ENCODE peak calls at places on chromosomes 5 and 9, in four cellular contexts. I, O, W and K are unnamed samples.

GRCh38 chr5:168163966-168164365 is 127.5 kb upstream of the WWC1 start:
- DNase-seq in I (no peak), O (no peak), W (no peak), K (no peak)

GRCh38 chr9:133934512-133935221 is 57.5 kb downstream of the VAV2 start:
- DNase-seq in I (no peak), O (no peak), W (no peak), K (no peak)

GRCh38 chr9:107872457-107873192 is 383.1 kb upstream of the KLF4 start:
- DNase-seq in I (no peak), O (no peak), W (no peak), K (no peak)

GRCh38 chr5:168908207-168908606 is 329.0 kb upstream of the PANK3 start:
- DNase-seq in I (no peak), O (no peak), W (no peak), K (no peak)

GRCh38 chr9:109766351-109766750 is 13.6 kb upstream of the PALM2AKAP2 start:
- DNase-seq in I (no peak), O (no peak), W (no peak), K (no peak)

GRCh38 chr5:38515648-38516047 is 40.8 kb downstream of the LIFR start:
- DNase-seq in I (no peak), O (peak), W (no peak), K (no peak)

GRCh38 chr9:5630038-5630507 is 1.2 kb downstream of the RIC1 start:
- DNase-seq in I (no peak), O (no peak), W (no peak), K (no peak)

GRCh38 chr5:90982576-90982975 is 400.5 kb downstream of the ARRDC3 start:
- DNase-seq in I (peak), O (no peak), W (no peak), K (no peak)

GRCh38 chr9:17665450-17665849 is 86.6 kb downstream of the SH3GL2 start:
- DNase-seq in I (no peak), O (no peak), W (no peak), K (no peak)

GRCh38 chr9:131361202-131361833 is 32.6 kb upstream of the PRRC2B start:
- DNase-seq in I (peak), O (no peak), W (no peak), K (no peak)

GRCh38 chr9:93081931-93082330 is 14.1 kb upstream of the CARD19 start:
- DNase-seq in I (no peak), O (no peak), W (peak), K (no peak)

GRCh38 chr9:28215921-28216320 is 642.6 kb upstream of the C9orf72 start:
- DNase-seq in I (no peak), O (no peak), W (no peak), K (no peak)

GRCh38 chr5:72507360-72508238 is at the start of gene ZNF366:
- DNase-seq in I (peak), O (no peak), W (no peak), K (no peak)

GRCh38 chr9:107284636-107285035 is 1.6 kb downstream of the RAD23B start:
- DNase-seq in I (no peak), O (no peak), W (no peak), K (no peak)

GRCh38 chr9:7403839-7404238 is 395.7 kb downstream of the DMAC1 start:
- DNase-seq in I (no peak), O (no peak), W (no peak), K (no peak)

GRCh38 chr9:113556877-113557593 is 93.5 kb downstream of the RGS3 start:
- DNase-seq in I (no peak), O (no peak), W (peak), K (peak)

GRCh38 chr5:1507016-1507375 is 16.8 kb downstream of the LPCAT1 start:
- DNase-seq in I (no peak), O (no peak), W (no peak), K (no peak)

GRCh38 chr9:77980622-77981021 is 51.0 kb downstream of the GNAQ start:
- DNase-seq in I (no peak), O (no peak), W (no peak), K (no peak)

GRCh38 chr5:97544279-97545077 is 361.4 kb upstream of the RIOK2 start:
- DNase-seq in I (no peak), O (no peak), W (no peak), K (no peak)
- H3K4me3 ChIP-seq in I (no peak), O (no peak), W (no peak), K (no peak)

DNA sequence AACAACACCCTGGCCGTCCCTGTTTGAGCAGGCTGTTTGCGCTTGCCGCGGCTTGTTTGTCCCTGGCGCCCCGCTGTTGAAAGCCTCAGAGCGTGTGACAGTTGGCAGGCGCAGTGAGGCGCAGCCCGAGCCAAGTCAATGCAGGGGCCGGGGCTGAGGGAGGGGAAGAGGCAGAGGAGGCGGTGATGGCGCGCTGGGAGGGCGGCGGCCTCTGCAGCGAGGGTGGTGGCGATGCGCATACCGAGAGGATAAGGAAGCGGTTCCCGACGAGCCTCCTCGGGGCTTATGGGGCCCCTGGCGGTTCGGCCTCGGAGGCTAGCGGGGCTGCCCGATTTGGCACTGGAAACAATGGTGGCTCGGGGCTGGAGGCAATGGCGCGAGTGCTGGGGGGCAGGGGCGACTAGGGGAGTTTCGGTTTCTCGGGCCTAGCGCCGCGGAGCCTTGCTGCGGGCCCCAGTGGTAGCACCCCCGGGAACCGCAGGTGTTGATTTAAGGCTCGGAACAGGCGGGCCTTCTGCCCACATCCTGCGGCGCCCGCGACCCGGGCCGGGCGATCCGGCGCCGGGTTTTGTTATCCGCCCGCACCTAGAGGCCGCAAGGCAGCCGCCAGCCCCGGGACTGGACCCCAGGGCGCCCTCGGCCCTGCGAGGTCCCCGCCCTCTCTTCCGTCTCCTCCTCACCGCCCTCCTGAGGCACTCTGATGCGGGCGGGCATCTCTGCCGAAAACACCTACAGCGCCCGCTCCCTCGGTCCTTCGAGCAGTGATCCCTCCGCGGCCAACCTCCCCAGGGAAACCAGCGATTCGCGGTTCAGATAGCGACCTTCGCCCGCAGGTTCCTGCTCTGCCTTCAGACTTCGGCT is 955 bp upstream of the LNPEP start:
- DNase-seq in I (peak), O (peak), W (peak), K (peak)
- TF ChIP-seq POLR2A in I (peak), O (peak), W (no peak), K (peak)

GRCh38 chr9:128361981-128362646 is 9.1 kb upstream of the URM1 start:
- DNase-seq in I (peak), O (peak), W (peak), K (peak)
- H3K4me3 ChIP-seq in I (no peak), O (peak), W (no peak), K (no peak)

DNA sequence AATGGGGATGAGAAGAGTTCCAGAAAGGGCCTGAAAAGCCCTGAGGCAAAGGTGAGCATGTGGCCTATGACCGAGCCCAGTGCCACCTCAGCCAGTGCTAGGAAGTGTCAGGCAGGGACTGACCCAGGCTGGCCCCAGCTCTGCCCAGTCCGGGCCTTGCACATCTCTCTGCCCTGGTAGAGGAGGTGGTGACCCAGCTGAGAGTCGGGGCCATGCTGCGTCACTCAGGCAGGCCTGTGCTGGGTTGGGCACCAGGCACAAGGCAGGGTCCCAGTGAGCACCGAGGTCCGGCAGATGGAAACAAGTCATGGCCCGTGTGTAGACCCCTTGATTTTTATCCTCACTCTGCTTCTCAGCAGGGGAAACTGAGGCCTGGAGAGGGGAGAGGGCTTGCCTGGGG is 729 bp downstream of the CDHR2 start:
- DNase-seq in I (no peak), O (no peak), W (no peak), K (no peak)
- TF ChIP-seq POLR2A in I (no peak), O (no peak), W (no peak), K (no peak)